ENCODE peak calls at places on chromosomes 11 and 22, in six cellular contexts. T is GM23338, X is endothelial cell, Z is Peyer's patch, M is adrenal gland, R is lung. L is an unnamed sample.

GRCh38 chr11:93579187-93579773 is 36.1 kb upstream of the SMCO4 start:
- DNase-seq in R (no peak), M (no peak), X (no peak), T (no peak), Z (no peak), L (no peak)

GRCh38 chr11:117281159-117281558 is 10.0 kb upstream of the BACE1-AS start:
- DNase-seq in M (no peak), Z (no peak), R (no peak), X (no peak), T (no peak), L (no peak)

GRCh38 chr11:46249103-46249942 is 28.1 kb upstream of the CREB3L1 start:
- DNase-seq in Z (no peak), X (no peak), M (no peak), T (no peak), R (no peak), L (no peak)

GRCh38 chr11:8062781-8063257 is 18.2 kb upstream of the TUB start:
- DNase-seq in T (no peak), X (no peak), M (no peak), R (no peak), Z (no peak), L (no peak)

GRCh38 chr11:47176328-47177228 is at the start of gene ARFGAP2:
- DNase-seq in Z (peak), R (peak), X (peak), T (peak), M (peak), L (peak)

GRCh38 chr22:16601437-16602223 is 9.0 kb upstream of the CCT8L2 start:
- DNase-seq in R (no peak), X (no peak), T (peak), Z (no peak), M (no peak), L (no peak)

GRCh38 chr11:47412152-47412746 is 3.9 kb downstream of the SLC39A13 start:
- DNase-seq in R (peak), Z (peak), M (no peak), X (peak), T (peak), L (peak)

GRCh38 chr11:104390696-104391095 is 226.7 kb upstream of the PDGFD start:
- DNase-seq in Z (no peak), R (no peak), T (no peak), X (no peak), M (no peak), L (no peak)

GRCh38 chr11:128502736-128503135 is 84.6 kb downstream of the ETS1 start:
- DNase-seq in M (no peak), R (no peak), T (no peak), Z (no peak), X (no peak), L (no peak)

GRCh38 chr11:103699216-103699615 is 337.2 kb upstream of the DDI1 start:
- DNase-seq in Z (no peak), X (no peak), R (no peak), T (peak), M (no peak), L (no peak)

GRCh38 chr11:68461284-68461861 is 821 bp downstream of the PPP6R3 start:
- DNase-seq in Z (no peak), X (no peak), T (peak), M (no peak), R (no peak), L (no peak)

GRCh38 chr22:19012308-19012990 is 76.4 kb upstream of the PRODH start:
- DNase-seq in M (no peak), Z (no peak), T (no peak), X (no peak), R (no peak), L (no peak)

GRCh38 chr22:26949193-26949592 is 291.8 kb downstream of the MIAT start:
- DNase-seq in R (no peak), T (peak), M (no peak), X (peak), Z (no peak), L (peak)

GRCh38 chr11:28343304-28344233 is 235.4 kb downstream of the METTL15 start:
- DNase-seq in X (no peak), Z (no peak), M (no peak), R (no peak), T (peak), L (no peak)

GRCh38 chr11:115548878-115549528 is 44.8 kb upstream of the CADM1 start:
- DNase-seq in R (no peak), M (no peak), Z (no peak), X (no peak), T (peak), L (no peak)

GRCh38 chr22:21629262-21630149 is at the start of gene YDJC:
- DNase-seq in X (peak), Z (peak), M (peak), R (peak), T (peak), L (peak)

GRCh38 chr11:62082292-62082657 is 41.5 kb upstream of the INCENP start:
- DNase-seq in R (no peak), M (no peak), Z (no peak), X (no peak), T (no peak), L (no peak)

GRCh38 chr11:112469376-112469775 is 208.7 kb upstream of the PLET1 start:
- DNase-seq in Z (no peak), X (no peak), M (no peak), R (no peak), T (no peak), L (no peak)

GRCh38 chr11:66936326-66936725 is 21.9 kb downstream of the PC start:
- DNase-seq in R (no peak), Z (no peak), T (no peak), X (no peak), M (no peak), L (no peak)

GRCh38 chr11:126122863-126123262 is 60.2 kb upstream of the CDON start:
- DNase-seq in X (no peak), M (no peak), R (no peak), T (no peak), Z (no peak), L (no peak)

GRCh38 chr11:128463386-128463829 is 124.0 kb downstream of the ETS1 start:
- DNase-seq in X (no peak), M (no peak), Z (no peak), R (no peak), T (no peak), L (no peak)

DNA sequence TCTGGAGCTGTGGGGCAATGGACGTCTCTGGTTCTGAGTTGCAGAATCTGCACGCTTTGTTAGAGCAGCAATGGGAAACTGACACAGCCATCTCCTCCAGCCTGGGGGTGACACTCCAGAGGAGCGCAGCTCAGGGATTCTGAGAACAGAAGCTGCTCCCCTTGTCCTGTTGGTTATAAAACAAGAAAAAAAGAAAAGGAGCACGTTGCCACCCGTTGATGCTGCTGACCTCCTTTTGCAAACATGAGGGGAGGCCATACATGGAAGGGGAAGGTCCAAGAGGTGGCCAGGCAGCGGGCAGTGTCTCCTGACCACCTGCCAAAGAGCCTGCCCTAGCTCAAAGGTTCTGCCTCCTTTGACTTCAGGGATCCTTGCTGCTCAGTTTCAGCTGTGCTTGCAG is 61.0 kb downstream of the SPATA19 start:
- DNase-seq in X (no peak), Z (no peak), M (no peak), T (no peak), R (no peak), L (no peak)
- TF ChIP-seq CTCF in X (no peak), Z (no peak), M (no peak), T (no peak), R (no peak), L (no peak)

GRCh38 chr22:42074153-42074750 is at the start of gene PHETA2:
- DNase-seq in Z (peak), X (peak), R (no peak), M (no peak), T (peak), L (no peak)
- TF ChIP-seq CTCF in Z (peak), X (peak), R (no peak), M (peak), T (no peak), L (no peak)

GRCh38 chr11:64007629-64008282 is 21.5 kb downstream of the OTUB1 start:
- DNase-seq in M (peak), T (peak), R (peak), X (peak), Z (no peak), L (peak)
- TF ChIP-seq CTCF in M (peak), T (peak), R (no peak), X (no peak), Z (peak), L (peak)

DNA sequence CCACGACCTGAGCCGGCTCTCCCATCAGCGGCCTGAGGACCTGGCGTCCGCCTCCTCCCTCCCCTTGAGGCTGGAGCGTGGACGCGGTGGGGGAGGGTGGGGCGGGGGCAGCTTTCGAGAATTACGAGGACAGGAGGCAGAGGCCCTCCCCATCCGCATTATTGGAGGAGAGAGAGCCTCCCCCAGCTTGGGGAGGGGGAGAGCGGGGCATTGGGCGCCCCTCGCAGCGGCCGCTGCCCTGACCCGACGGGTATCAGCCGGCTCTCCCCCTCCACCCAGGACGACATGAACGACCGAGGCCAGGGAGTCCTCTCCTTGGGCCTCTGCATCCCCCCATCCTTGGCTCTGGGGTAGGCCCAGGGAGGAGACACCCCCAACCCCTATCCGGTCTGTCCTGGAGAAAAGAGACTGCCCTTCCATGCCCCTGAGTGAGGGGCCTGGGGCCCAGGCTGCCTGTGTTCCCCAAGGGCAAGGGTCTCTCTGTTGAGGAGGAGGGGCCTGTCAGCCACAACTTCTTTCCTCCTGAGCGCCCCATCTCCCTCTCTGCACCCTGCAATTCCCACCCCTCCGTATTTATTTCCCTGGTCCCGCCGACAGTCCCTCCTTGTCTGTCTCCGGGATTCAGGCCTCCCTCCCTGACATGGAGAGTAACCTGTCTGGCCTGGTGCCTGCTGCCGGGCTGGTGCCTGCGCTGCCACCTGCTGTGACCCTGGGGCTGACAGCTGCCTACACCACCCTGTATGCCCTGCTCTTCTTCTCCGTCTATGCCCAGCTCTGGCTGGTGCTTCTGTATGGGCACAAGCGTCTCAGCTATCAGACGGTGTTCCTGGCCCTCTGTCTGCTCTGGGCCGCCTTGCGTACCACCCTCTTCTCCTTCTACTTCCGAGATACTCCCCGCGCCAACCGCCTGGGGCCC is 495 bp downstream of the GPR137 start:
- DNase-seq in M (no peak), Z (no peak), X (no peak), T (no peak), R (no peak), L (no peak)
- TF ChIP-seq CTCF in M (no peak), Z (no peak), X (no peak), T (no peak), R (no peak), L (no peak)

DNA sequence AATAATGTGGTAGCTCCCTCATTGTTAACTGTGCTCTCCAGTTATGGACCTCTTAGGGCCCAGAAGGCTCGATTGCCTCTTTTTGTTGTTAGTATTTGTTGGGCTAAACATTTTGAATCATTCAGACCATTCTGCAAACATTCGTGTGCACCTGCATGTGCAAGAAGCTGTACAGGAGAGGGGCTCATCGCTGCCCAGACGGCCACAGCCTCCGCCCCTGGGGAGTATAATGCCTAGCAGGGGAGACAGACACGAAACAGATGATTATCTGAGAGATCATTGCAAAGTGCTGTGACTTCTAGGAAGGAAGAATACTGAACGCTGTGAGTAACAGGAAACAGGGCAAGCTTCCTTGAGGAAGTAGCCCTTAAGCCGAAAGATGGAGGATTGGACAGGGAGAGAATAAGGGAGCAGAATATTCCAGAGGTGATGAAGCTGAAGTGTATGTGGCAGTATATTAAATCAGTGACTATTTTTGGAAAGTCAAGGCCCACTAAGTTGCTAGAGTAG is 123.3 kb upstream of the RASSF10 start:
- DNase-seq in T (no peak), M (no peak), Z (no peak), X (no peak), R (no peak), L (no peak)
- TF ChIP-seq CTCF in T (no peak), M (no peak), Z (no peak), X (no peak), R (no peak), L (no peak)

DNA sequence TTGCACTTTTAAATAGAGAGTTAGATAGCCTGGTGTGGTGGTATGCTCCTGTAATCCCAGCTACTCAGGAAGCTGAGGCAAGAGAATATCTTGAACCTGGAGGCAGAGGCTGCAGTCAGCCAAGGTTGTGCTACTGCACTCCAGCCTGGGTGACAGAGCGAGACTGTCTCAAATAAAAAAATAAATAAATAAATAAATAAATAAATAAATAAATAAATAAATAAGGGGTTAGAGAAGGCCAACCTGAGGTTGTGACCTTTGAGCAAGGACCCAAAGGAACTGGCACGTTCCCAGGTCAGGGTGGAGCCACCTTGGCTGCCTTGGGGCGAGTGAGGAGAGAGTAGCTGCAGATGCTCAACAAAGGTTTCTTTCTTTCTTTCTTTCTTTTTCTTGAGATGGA is 65.3 kb upstream of the TENM4 start:
- DNase-seq in Z (no peak), T (no peak), M (no peak), X (no peak), R (no peak), L (no peak)
- TF ChIP-seq CTCF in Z (no peak), T (no peak), M (no peak), X (no peak), R (no peak), L (no peak)

L was measured in nephron progenitor cell.